ENCODE peak calls at places on chromosomes 13 and 19, in seven cellular contexts. S is AG09319, H is lower leg skin, W is brain microvascular endothelial cell, I is HCT116, V is psoas muscle, Q is lung. D is an unnamed sample.

GRCh38 chr13:88751994-88752393 is 1080.8 kb downstream of the SLITRK5 start:
- DNase-seq in S (no peak), H (no peak), W (no peak), I (no peak), V (no peak), Q (no peak), D (no peak)

GRCh38 chr19:8017808-8018207 is 12.4 kb upstream of the ELAVL1 start:
- DNase-seq in S (no peak), H (no peak), W (no peak), I (no peak), V (no peak), Q (no peak), D (peak)

GRCh38 chr19:34241513-34242337 is 12.6 kb upstream of the GARRE1 start:
- DNase-seq in S (no peak), H (no peak), W (no peak), I (no peak), V (no peak), Q (peak), D (no peak)

GRCh38 chr19:4066682-4067395 is at the start of gene ZBTB7A:
- DNase-seq in S (peak), H (peak), W (peak), I (peak), V (peak), Q (peak), D (peak)

GRCh38 chr19:2668188-2668763 is 34.2 kb downstream of the GNG7 start:
- DNase-seq in S (no peak), H (no peak), W (no peak), I (no peak), V (no peak), Q (no peak), D (peak)

GRCh38 chr19:49058592-49058991 is 1.0 kb upstream of the CGB7 start:
- DNase-seq in S (no peak), H (no peak), W (peak), I (no peak), V (peak), Q (no peak), D (no peak)

GRCh38 chr19:14214580-14214979 is 8.6 kb upstream of the ADGRL1 start:
- DNase-seq in S (no peak), H (no peak), W (no peak), I (no peak), V (no peak), Q (no peak), D (no peak)

GRCh38 chr19:920051-920857 is 3.1 kb downstream of the KISS1R start:
- DNase-seq in S (no peak), H (no peak), W (no peak), I (no peak), V (no peak), Q (no peak), D (peak)

GRCh38 chr13:94345374-94346195 is 133.9 kb downstream of the DCT start:
- DNase-seq in S (no peak), H (no peak), W (no peak), I (no peak), V (no peak), Q (no peak), D (no peak)

GRCh38 chr19:58003153-58003828 is 671 bp upstream of the ZNF606 start:
- DNase-seq in S (no peak), H (no peak), W (no peak), I (no peak), V (no peak), Q (no peak), D (no peak)

GRCh38 chr19:49677232-49677881 is at the start of gene PRMT1:
- DNase-seq in S (no peak), H (no peak), W (no peak), I (no peak), V (peak), Q (no peak), D (no peak)

GRCh38 chr13:43908156-43909126 is 28.7 kb downstream of the LACC1 start:
- DNase-seq in S (no peak), H (no peak), W (peak), I (peak), V (no peak), Q (no peak), D (no peak)

GRCh38 chr19:58380037-58380735 is 644 bp downstream of the ZNF837 start:
- DNase-seq in S (no peak), H (no peak), W (peak), I (no peak), V (no peak), Q (no peak), D (no peak)

GRCh38 chr19:7265963-7266362 is 28.3 kb downstream of the INSR start:
- DNase-seq in S (no peak), H (no peak), W (no peak), I (no peak), V (no peak), Q (peak), D (no peak)

DNA sequence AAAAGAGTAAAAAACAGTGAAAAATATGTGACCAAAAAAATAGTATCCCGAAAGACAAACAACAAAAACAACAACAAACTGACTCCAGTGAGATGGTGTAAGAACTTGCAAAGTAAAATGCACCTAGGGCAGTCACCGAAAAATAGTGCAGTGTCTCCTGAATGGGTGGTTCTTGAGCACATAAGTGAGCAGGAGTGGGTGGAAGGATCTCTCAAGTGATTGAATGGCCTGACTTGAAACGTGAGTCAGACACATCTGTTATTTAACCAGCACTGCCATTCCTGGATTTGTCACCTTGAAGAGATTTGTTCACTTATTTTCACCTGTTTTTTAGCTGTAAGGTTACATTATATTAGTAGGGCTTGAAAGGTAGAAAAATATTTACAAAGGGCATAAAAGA is 3.5 kb downstream of the ZNF738 start:
- DNase-seq in S (no peak), H (no peak), W (no peak), I (no peak), V (no peak), Q (peak), D (no peak)
- TF ChIP-seq CTCF in S (no peak), H (no peak), W (no peak), I (no peak), V (no peak), Q (no peak), D (no peak)

DNA sequence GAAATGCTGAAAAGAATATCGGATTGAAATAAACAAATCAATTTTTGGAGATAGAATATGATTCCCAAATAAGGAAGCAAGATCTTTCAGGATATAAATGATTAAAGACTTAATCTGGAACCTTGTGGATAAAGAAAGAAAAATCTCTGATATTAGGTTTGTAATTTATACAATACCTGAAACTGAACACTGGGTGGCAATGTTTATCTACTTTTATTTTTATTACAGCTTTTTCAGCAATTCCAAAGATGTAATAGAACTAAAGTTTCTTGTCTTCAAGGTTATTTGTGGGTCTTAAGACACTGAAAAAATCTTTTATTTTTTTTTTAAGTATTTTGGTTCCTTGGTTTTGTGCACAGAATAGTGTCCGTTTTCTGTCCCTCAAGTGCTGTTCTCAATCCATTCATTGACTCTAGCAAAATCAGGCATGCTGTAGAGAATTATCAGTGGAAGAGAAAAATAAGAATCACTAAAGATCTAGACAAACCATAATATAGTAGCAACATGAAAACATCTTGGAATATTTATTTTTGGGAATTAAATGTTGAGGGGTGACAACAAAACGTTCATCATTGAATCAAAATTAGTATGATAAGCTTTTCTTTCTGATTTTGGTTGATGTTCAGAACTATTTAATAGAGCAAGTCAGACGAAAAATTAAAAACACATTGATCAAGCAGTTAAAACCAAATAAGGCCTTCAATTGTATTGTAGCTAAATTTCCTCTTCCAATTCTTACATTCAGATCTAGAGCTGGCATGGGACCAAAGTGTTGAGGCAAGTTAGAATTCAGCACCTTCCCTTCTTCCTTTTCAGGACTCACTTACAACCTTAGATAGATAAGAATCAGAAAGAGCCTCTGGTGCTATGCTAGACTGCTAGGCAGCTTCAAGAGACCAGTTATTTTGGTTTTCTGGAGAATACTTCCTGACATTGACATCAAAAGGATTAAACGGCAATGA is 704.4 kb upstream of the PCDH20 start:
- DNase-seq in S (no peak), H (no peak), W (no peak), I (peak), V (no peak), Q (no peak), D (peak)
- TF ChIP-seq CTCF in S (peak), H (no peak), W (peak), I (peak), V (peak), Q (no peak), D (peak)

GRCh38 chr13:36736119-36736726 is 62.4 kb downstream of the SERTM1 start:
- DNase-seq in S (peak), H (no peak), W (peak), I (peak), V (no peak), Q (peak), D (peak)
- TF ChIP-seq CTCF in S (peak), H (no peak), W (peak), I (peak), V (peak), Q (peak), D (peak)

GRCh38 chr13:111459803-111460547 is 139.5 kb downstream of the TEX29 start:
- DNase-seq in S (no peak), H (peak), W (no peak), I (no peak), V (no peak), Q (no peak), D (no peak)

GRCh38 chr13:111462221-111462764 is 141.9 kb downstream of the TEX29 start:
- DNase-seq in S (no peak), H (no peak), W (no peak), I (no peak), V (no peak), Q (no peak), D (no peak)

GRCh38 chr13:111461445-111462149 is 141.2 kb downstream of the TEX29 start:
- DNase-seq in S (no peak), H (no peak), W (no peak), I (no peak), V (no peak), Q (no peak), D (no peak)

GRCh38 chr13:111458739-111459138 is 138.3 kb downstream of the TEX29 start:
- DNase-seq in S (no peak), H (peak), W (no peak), I (no peak), V (no peak), Q (no peak), D (no peak)

GRCh38 chr13:111460548-111461444 is 140.4 kb downstream of the TEX29 start:
- DNase-seq in S (peak), H (peak), W (peak), I (peak), V (peak), Q (no peak), D (no peak)
- TF ChIP-seq CTCF in S (peak), H (no peak), W (peak), I (peak), V (peak), Q (no peak), D (peak)

DNA sequence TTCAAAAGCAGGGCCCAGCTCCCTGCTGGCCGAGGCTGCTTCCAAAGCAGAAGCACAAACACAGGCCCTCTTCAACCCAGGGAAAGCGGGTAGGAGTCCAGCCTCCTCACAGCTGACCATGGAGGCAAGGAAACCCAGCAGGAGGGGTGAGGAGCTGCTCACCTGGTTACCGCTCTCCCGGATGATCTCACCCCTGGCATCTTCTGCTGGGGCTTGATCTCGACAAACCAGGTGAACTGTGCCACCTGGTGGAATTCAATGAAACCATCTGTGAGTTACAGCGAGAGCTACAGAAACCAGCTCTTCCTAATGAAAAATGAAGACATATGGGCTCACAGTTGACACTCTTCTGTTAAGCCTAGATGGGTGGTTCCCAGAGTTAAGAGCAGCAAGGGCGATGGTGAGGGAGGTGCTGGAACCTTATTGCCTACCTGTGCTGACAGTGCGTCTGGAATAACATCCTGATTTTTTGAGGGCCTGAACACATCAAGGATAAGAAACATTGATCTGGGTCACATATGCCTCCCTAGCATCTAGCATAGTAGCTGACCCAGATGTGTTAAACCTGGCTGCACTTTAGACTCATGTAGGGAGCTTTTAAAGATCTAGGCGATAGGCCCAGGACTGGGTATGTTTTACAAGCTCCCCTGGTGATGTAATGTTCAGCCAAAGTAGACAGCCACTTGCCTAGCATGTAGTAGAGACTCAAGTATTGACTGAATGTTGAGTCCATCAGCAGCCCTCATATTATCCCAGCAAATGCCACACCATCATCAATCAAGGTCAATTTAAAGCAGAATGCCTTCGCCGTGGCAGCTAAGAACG is 6.1 kb downstream of the DHRS12 start:
- DNase-seq in S (no peak), H (no peak), W (peak), I (peak), V (no peak), Q (peak), D (peak)
- TF ChIP-seq CTCF in S (peak), H (no peak), W (peak), I (peak), V (no peak), Q (peak), D (peak)

GRCh38 chr19:36939153-36939552 is 23.0 kb downstream of the ZNF568 start:
- DNase-seq in S (no peak), H (no peak), W (no peak), I (no peak), V (no peak), Q (no peak), D (no peak)
- TF ChIP-seq CTCF in S (no peak), H (no peak), W (no peak), I (no peak), V (no peak), Q (no peak), D (no peak)

GRCh38 chr19:44788971-44789370 is 11.3 kb downstream of the CBLC start:
- DNase-seq in S (no peak), H (no peak), W (no peak), I (no peak), V (no peak), Q (no peak), D (no peak)
- TF ChIP-seq CTCF in S (no peak), H (no peak), W (no peak), I (no peak), V (no peak), Q (no peak), D (no peak)

DNA sequence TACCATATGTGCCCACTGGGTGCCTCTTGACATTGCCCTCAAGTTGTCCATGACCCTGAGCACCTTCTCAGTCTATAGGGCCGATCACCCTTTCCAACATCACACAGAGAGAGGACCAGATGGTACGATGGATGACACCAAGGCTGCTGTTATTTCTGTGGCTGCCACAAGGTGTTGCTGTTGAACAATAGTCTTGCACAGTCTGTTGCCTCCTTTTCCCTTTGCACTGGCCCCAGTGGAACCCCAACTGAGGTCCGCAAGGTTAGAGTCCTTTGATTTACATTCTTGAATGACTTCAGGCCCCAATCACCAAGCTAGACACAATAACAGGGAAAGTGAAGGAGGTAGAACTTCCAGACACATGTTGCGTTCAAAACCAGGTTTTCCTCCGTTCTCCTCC is 52.0 kb downstream of the TINCR start:
- DNase-seq in S (no peak), H (no peak), W (no peak), I (no peak), V (no peak), Q (no peak), D (no peak)
- TF ChIP-seq CTCF in S (no peak), H (no peak), W (peak), I (peak), V (no peak), Q (no peak), D (no peak)

D was measured in GM10248.